ENCODE peak calls at places on chromosome 19, in five cellular contexts. T is uterus, G is heart left ventricle, F is body of pancreas, Z is right lobe of liver. K is an unnamed sample.

GRCh38 chr19:1992759-1993260 is 22.7 kb downstream of the BTBD2 start:
- DNase-seq in T (no peak), G (no peak), F (no peak), Z (peak; percentile 49), K (no peak)

GRCh38 chr19:48726573-48726972 is 7.0 kb upstream of the MAMSTR start:
- DNase-seq in T (no peak), G (no peak), F (no peak), Z (no peak), K (no peak)

GRCh38 chr19:54415208-54415900 is at the start of gene TTYH1:
- DNase-seq in T (no peak), G (no peak), F (peak; percentile 46), Z (no peak), K (no peak)

GRCh38 chr19:40799558-40800338 is 757 bp downstream of the EGLN2 start:
- DNase-seq in T (no peak), G (peak; percentile 83), F (no peak), Z (peak; percentile 75), K (peak; percentile 48)

GRCh38 chr19:46862974-46863632 is 2.3 kb downstream of the ARHGAP35 start:
- DNase-seq in T (no peak), G (no peak), F (no peak), Z (no peak), K (no peak)

GRCh38 chr19:36604656-36605100 is 435 bp upstream of the ZNF382 start:
- DNase-seq in T (peak; percentile 17), G (peak; percentile 81), F (peak; percentile 74), Z (peak; percentile 71), K (peak; percentile 74)

GRCh38 chr19:280541-281007 is 10.6 kb downstream of the PLPP2 start:
- DNase-seq in T (no peak), G (no peak), F (no peak), Z (no peak), K (no peak)

GRCh38 chr19:7500811-7501450 is 12.1 kb upstream of the PEX11G start:
- DNase-seq in T (no peak), G (no peak), F (peak; percentile 82), Z (no peak), K (no peak)

GRCh38 chr19:19661675-19662251 is 1.7 kb downstream of the ATP13A1 start:
- DNase-seq in T (no peak), G (no peak), F (no peak), Z (no peak), K (no peak)

GRCh38 chr19:58278156-58279041 is at the start of gene ZNF8:
- DNase-seq in T (peak; percentile 98), G (peak; percentile 98), F (peak; percentile 98), Z (peak; percentile 97), K (peak; percentile 98)

GRCh38 chr19:58277748-58278147 is 1.0 kb upstream of the ZNF8 start:
- DNase-seq in T (no peak), G (no peak), F (no peak), Z (no peak), K (peak; percentile 3)

GRCh38 chr19:58279925-58280316 is 1.2 kb downstream of the ZNF8 start:
- DNase-seq in T (no peak), G (no peak), F (no peak), Z (no peak), K (no peak)

GRCh38 chr19:58277197-58277596 is 1.6 kb upstream of the ZNF8 start:
- DNase-seq in T (no peak), G (no peak), F (no peak), Z (no peak), K (no peak)

DNA sequence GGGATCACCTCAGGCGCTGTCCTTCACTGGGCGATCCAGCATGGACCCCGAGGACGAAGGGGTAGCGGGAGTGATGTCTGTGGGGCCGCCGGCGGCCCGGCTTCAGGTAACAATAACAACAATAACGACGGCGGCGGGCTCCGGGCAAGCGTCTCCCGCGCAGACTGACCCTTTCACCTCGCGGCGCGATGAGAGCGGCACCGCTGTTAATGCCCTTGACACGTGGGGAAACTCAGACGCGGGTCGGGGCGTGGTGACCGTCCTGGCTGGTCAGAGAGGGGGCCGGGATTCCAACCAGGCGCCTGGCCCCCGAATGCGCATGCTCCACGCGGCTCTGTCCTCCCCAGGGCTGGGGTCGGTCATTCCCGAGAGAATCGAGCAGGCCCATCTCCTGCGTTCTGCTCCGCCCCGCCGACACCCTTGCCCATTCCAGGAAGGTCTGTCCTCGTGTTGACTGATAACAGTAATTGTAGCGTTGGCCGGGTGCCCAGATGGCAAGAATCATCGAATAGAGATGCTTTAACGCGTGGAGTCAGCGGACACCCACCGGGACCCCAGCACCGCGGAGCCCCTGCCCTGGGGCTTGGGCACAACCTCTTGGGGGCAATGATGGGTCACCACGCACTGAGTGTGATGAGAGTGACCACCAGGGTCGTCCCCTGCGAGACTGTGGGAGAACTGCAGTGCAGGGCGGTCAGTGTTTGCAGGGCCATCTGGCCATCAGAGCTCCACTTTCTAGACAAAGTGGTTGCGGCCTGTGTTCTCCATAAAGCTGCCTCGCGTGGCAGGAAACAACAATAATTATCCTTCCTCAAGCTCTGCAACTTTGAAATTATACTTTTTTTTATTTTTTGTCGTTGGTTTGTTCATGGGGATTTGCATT is 528 bp downstream of the ZNF8 start:
- DNase-seq in T (peak; percentile 66), G (peak; percentile 88), F (peak; percentile 70), Z (peak; percentile 76), K (peak; percentile 67)
- TF ChIP-seq POLR2A in T (no peak), G (no peak), F (no peak), Z (no peak), K (no peak)

DNA sequence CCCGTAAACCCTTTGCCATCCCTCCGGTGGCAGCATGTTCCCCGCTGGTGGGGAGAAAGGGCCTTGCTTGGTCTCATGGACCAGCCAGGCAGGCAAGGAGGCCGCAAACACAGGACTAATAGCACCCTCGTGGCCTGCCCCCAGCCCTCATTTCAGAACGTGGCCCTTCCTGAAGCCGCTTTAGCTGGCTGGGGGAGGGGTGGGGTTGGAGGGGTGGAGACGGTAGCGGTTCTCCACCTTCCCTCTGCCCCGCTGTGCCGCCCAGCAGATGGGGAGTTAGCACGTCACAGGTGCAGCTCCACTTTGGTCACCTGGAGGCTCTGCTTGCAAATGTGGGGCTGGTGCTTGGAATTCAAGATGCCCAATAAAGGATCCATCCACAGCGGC is 59.3 kb upstream of the URI1 start:
- DNase-seq in T (no peak), G (no peak), F (no peak), Z (no peak), K (no peak)
- TF ChIP-seq POLR2A in T (no peak), G (no peak), F (no peak), Z (no peak), K (no peak)

GRCh38 chr19:39206122-39206521 is 2.1 kb upstream of the SYCN start:
- DNase-seq in T (no peak), G (no peak), F (no peak), Z (no peak), K (no peak)
- TF ChIP-seq POLR2A in T (no peak), G (no peak), F (no peak), Z (no peak), K (no peak)

GRCh38 chr19:14474827-14475226 is 327 bp downstream of the PTGER1 start:
- DNase-seq in T (no peak), G (no peak), F (no peak), Z (no peak), K (no peak)
- TF ChIP-seq POLR2A in T (no peak), G (no peak), F (no peak), Z (no peak), K (no peak)

DNA sequence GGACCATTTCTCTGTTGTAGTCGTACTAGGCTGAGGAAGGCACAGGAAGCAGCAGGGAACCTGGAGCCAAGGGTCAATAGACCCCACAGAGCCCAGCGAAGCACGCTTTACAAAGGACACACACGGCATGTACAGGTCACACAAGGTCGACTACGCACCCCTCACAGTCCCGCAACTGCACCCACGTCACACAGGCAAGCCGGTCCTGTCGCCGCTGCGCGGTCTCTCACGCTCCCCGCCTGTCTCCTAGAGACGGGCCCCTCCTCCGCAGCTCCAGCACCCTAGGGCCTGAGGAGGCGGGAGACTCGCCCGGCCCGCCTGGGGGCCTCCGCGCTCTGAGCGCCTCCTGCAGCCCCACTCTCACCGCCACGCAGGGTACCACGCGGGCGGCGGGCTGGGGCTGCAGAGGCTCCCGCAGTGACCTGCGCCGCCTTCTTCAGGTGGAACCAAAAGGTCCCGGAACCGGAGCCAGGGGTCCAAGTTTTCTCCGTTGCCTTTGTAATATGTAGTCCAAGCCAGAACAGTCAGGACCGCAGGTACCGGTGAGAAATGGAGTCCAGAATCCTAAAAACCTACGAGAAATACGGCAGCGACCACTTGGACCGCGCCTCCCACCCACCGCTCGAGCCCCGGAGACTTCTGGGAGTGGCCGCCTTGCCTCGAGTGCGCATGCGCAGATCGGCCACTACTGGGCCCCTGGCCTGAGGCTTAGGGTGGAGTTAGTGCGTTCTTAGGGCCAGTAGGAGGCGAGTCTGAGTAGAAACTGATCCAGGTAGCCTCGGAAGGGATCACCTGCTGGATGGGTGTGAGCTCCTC is at the start of gene ZNF607:
- DNase-seq in T (peak; percentile 89), G (peak; percentile 94), F (peak; percentile 93), Z (peak; percentile 84), K (peak; percentile 93)
- TF ChIP-seq POLR2A in T (peak; percentile 57), G (peak; percentile 46), F (peak; percentile 81), Z (peak; percentile 39), K (no peak)

GRCh38 chr19:10192922-10193321 is 1.8 kb downstream of the DNMT1 start:
- DNase-seq in T (no peak), G (no peak), F (no peak), Z (no peak), K (no peak)

GRCh38 chr19:10191347-10191746 is 3.4 kb downstream of the DNMT1 start:
- DNase-seq in T (peak; percentile 15), G (no peak), F (no peak), Z (peak; percentile 71), K (no peak)

GRCh38 chr19:10195199-10195519 is 406 bp upstream of the DNMT1 start:
- DNase-seq in T (no peak), G (no peak), F (no peak), Z (no peak), K (no peak)

GRCh38 chr19:10193666-10194499 is 870 bp downstream of the DNMT1 start:
- DNase-seq in T (no peak), G (peak; percentile 59), F (no peak), Z (no peak), K (no peak)

GRCh38 chr19:10194500-10195198 is at the start of gene DNMT1:
- DNase-seq in T (peak; percentile 95), G (peak; percentile 97), F (peak; percentile 90), Z (peak; percentile 96), K (peak; percentile 94)
- TF ChIP-seq POLR2A in T (peak; percentile 88), G (peak; percentile 71), F (peak; percentile 65), Z (peak; percentile 78), K (peak; percentile 69)

GRCh38 chr19:5153601-5154128 is 184.8 kb downstream of the KDM4B start:
- DNase-seq in T (no peak), G (no peak), F (no peak), Z (peak; percentile 46), K (no peak)
- TF ChIP-seq POLR2A in T (no peak), G (no peak), F (no peak), Z (no peak), K (no peak)